ENCODE peak calls at places on chromosomes 1 and 21, in four cellular contexts. A is H9; N is stimulated activated CD4-positive, alpha-beta T cell treated with anti-CD3 and anti-CD28 coated beads, TNF-alpha, amount 100 ng/mL, for 24 hours; K is HT-29. S is an unnamed sample.

GRCh38 chr1:177525176-177525575 is 354.4 kb downstream of the BRINP2 start:
- DNase-seq in A (no peak), N (no peak), K (no peak), S (no peak)

GRCh38 chr1:234987415-234988159 is 141.1 kb downstream of the TOMM20 start:
- DNase-seq in A (peak), N (no peak), K (peak), S (no peak)

GRCh38 chr1:245156736-245157505 is 2.1 kb downstream of the KIF26B start:
- DNase-seq in A (peak), N (no peak), K (no peak), S (peak)

GRCh38 chr1:230818411-230818810 is 49.9 kb downstream of the C1orf198 start:
- DNase-seq in A (no peak), N (no peak), K (no peak), S (no peak)

GRCh38 chr1:26274801-26275425 is 5.0 kb upstream of the SH3BGRL3 start:
- DNase-seq in A (no peak), N (no peak), K (no peak), S (no peak)

GRCh38 chr1:239814306-239814881 is 277.3 kb upstream of the FMN2 start:
- DNase-seq in A (peak), N (no peak), K (peak), S (peak)

GRCh38 chr1:31627930-31628421 is 10.5 kb downstream of the HCRTR1 start:
- DNase-seq in A (no peak), N (no peak), K (no peak), S (peak)

GRCh38 chr1:29851666-29852065 is 615.3 kb downstream of the PTPRU start:
- DNase-seq in A (no peak), N (no peak), K (peak), S (no peak)

GRCh38 chr21:43886565-43886964 is 21.5 kb downstream of the AGPAT3 start:
- DNase-seq in A (no peak), N (no peak), K (no peak), S (no peak)

GRCh38 chr1:109370712-109371270 is 26.9 kb downstream of the SORT1 start:
- DNase-seq in A (no peak), N (no peak), K (no peak), S (no peak)

GRCh38 chr21:41923641-41924342 is 30.0 kb downstream of the C2CD2 start:
- DNase-seq in A (no peak), N (no peak), K (no peak), S (no peak)

GRCh38 chr1:177913762-177914540 is 55.9 kb downstream of the SEC16B start:
- DNase-seq in A (peak), N (no peak), K (peak), S (peak)

GRCh38 chr21:27036736-27037301 is 69.9 kb upstream of the ADAMTS5 start:
- DNase-seq in A (no peak), N (no peak), K (no peak), S (no peak)

GRCh38 chr1:44924835-44925464 is 61.4 kb downstream of the EIF2B3 start:
- DNase-seq in A (no peak), N (no peak), K (peak), S (no peak)

GRCh38 chr1:3628445-3628844 is 3.6 kb downstream of the TPRG1L start:
- DNase-seq in A (no peak), N (no peak), K (no peak), S (no peak)

GRCh38 chr1:45490121-45490622 is 791 bp downstream of the TESK2 start:
- DNase-seq in A (no peak), N (no peak), K (peak), S (no peak)

GRCh38 chr1:207124389-207124788 is 20.4 kb downstream of the C4BPA start:
- DNase-seq in A (no peak), N (no peak), K (no peak), S (no peak)

GRCh38 chr21:39915881-39916280 is 48.6 kb downstream of the PCP4 start:
- DNase-seq in A (no peak), N (no peak), K (no peak), S (no peak)

GRCh38 chr21:27688773-27689172 is 721.9 kb upstream of the ADAMTS5 start:
- DNase-seq in A (no peak), N (no peak), K (no peak), S (no peak)

GRCh38 chr1:179424610-179425009 is 58.8 kb downstream of the AXDND1 start:
- DNase-seq in A (no peak), N (no peak), K (no peak), S (no peak)

GRCh38 chr1:243434594-243434993 is 178.8 kb downstream of the SDCCAG8 start:
- DNase-seq in A (no peak), N (no peak), K (no peak), S (no peak)

GRCh38 chr1:209202826-209203439 is 380.6 kb upstream of the CAMK1G start:
- DNase-seq in A (no peak), N (no peak), K (peak), S (peak)

GRCh38 chr1:9842073-9842711 is 18.4 kb upstream of the CLSTN1 start:
- DNase-seq in A (no peak), N (no peak), K (no peak), S (no peak)

GRCh38 chr1:212518188-212518951 is 85.7 kb downstream of the NENF start:
- DNase-seq in A (no peak), N (no peak), K (peak), S (peak)

GRCh38 chr1:165900576-165901380 is 73.4 kb downstream of the UCK2 start:
- DNase-seq in A (peak), N (no peak), K (no peak), S (no peak)

GRCh38 chr1:87334351-87335174 is 5.9 kb downstream of the LMO4 start:
- DNase-seq in A (peak), N (no peak), K (peak), S (no peak)

GRCh38 chr21:38921511-38922215 is 115.9 kb downstream of the ETS2 start:
- DNase-seq in A (no peak), N (no peak), K (peak), S (no peak)

S was measured in Ammon's horn.